ENCODE peak calls at places on chromosomes 4 and X, in five cellular contexts. One of them, this sample, is unnamed.
A peak's percentile ranks its signal among the peaks of the same experiment; 100 is the strongest.

GRCh38 chrX:123155327-123155726 is 28.8 kb upstream of the GRIA3 start:
- DNase-seq in CD8-positive, alpha-beta memory T cell: no peak
- DNase-seq in effector memory CD4-positive, alpha-beta T cell: no peak
- DNase-seq in upper lobe of left lung: no peak
- DNase-seq in neural progenitor cell: no peak
- DNase-seq in this sample: no peak

GRCh38 chr4:142351958-142352357 is 494.1 kb downstream of the INPP4B start:
- DNase-seq in CD8-positive, alpha-beta memory T cell: no peak
- DNase-seq in effector memory CD4-positive, alpha-beta T cell: no peak
- DNase-seq in upper lobe of left lung: no peak
- DNase-seq in neural progenitor cell: peak; percentile 71
- DNase-seq in this sample: no peak

GRCh38 chr4:110733901-110734300 is 111.0 kb upstream of the PITX2 start:
- DNase-seq in CD8-positive, alpha-beta memory T cell: no peak
- DNase-seq in effector memory CD4-positive, alpha-beta T cell: no peak
- DNase-seq in upper lobe of left lung: no peak
- DNase-seq in neural progenitor cell: no peak
- DNase-seq in this sample: no peak

GRCh38 chrX:2705036-2705435 is 13.9 kb downstream of the CD99 start:
- DNase-seq in CD8-positive, alpha-beta memory T cell: no peak
- DNase-seq in effector memory CD4-positive, alpha-beta T cell: no peak
- DNase-seq in upper lobe of left lung: no peak
- DNase-seq in neural progenitor cell: no peak
- DNase-seq in this sample: no peak

GRCh38 chr4:54231419-54232150 is 2.5 kb downstream of the PDGFRA start:
- DNase-seq in CD8-positive, alpha-beta memory T cell: no peak
- DNase-seq in effector memory CD4-positive, alpha-beta T cell: no peak
- DNase-seq in upper lobe of left lung: no peak
- DNase-seq in neural progenitor cell: peak; percentile 58
- DNase-seq in this sample: no peak

GRCh38 chr4:85919488-85919887 is 440.4 kb downstream of the MAPK10 start:
- DNase-seq in CD8-positive, alpha-beta memory T cell: no peak
- DNase-seq in effector memory CD4-positive, alpha-beta T cell: no peak
- DNase-seq in upper lobe of left lung: no peak
- DNase-seq in neural progenitor cell: no peak
- DNase-seq in this sample: no peak

GRCh38 chrX:22325091-22325490 is 52.4 kb downstream of the CBLL2 start:
- DNase-seq in CD8-positive, alpha-beta memory T cell: no peak
- DNase-seq in effector memory CD4-positive, alpha-beta T cell: no peak
- DNase-seq in upper lobe of left lung: no peak
- DNase-seq in neural progenitor cell: no peak
- DNase-seq in this sample: no peak

GRCh38 chrX:65690057-65690855 is 22.8 kb downstream of the MSN start:
- DNase-seq in CD8-positive, alpha-beta memory T cell: no peak
- DNase-seq in effector memory CD4-positive, alpha-beta T cell: no peak
- DNase-seq in upper lobe of left lung: no peak
- DNase-seq in neural progenitor cell: no peak
- DNase-seq in this sample: no peak

GRCh38 chrX:152136312-152136711 is 2.1 kb downstream of the MAGEA10 start:
- DNase-seq in CD8-positive, alpha-beta memory T cell: no peak
- DNase-seq in effector memory CD4-positive, alpha-beta T cell: no peak
- DNase-seq in upper lobe of left lung: no peak
- DNase-seq in neural progenitor cell: no peak
- DNase-seq in this sample: no peak

GRCh38 chr4:153110739-153111138 is 93.5 kb upstream of the TRIM2 start:
- DNase-seq in CD8-positive, alpha-beta memory T cell: no peak
- DNase-seq in effector memory CD4-positive, alpha-beta T cell: no peak
- DNase-seq in upper lobe of left lung: no peak
- DNase-seq in neural progenitor cell: no peak
- DNase-seq in this sample: no peak

DNA sequence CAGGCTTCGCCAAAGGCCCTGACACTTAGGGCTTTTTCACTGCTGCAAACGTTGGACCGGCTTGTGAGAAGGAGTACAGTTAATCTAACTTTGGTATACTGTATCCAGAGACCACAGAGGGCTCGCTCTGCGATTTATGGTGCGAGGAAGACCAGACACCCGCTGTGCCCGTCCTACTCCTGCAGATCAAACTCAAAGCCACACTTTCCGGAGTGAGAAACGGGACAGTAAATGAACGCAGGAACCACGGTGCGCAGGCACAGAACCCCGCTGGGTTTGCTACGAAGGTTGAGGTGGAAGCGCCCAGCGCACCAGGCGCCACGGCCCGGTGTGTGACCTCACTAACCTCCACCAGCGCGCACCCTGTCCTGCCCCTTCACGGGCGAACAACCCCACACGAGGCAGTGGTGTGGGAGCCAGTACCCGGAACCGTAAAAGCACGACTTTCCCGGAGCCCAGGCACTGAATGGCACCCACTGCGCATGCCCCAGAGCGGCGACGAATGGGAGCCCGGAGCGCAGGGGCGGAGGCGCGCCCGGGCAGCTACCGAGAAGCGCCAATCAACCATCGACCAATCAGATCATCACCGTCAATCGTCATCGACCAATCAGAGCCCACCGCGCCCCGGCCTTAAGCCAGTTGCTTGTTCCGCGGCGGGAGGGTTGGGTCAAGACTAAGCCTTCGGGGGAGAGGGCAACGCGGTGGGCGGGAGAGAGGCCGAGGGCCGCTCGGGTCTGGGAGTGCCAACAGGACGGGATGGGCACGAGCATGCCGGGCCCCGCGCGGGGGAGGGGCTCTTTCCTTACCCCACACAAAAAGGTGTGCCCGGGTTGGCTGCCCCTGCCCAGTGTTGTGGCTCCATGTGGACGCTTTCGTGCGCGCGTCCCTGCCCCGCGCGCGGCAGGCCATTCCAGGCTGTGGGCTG is 21.3 kb upstream of the WDR45 start:
- DNase-seq in CD8-positive, alpha-beta memory T cell: peak; percentile 81
- DNase-seq in effector memory CD4-positive, alpha-beta T cell: peak; percentile 85
- DNase-seq in upper lobe of left lung: peak; percentile 90
- DNase-seq in neural progenitor cell: peak; percentile 95
- DNase-seq in this sample: peak; percentile 43
- H3K4me3 ChIP-seq in CD8-positive, alpha-beta memory T cell: peak overlapping the region; percentile 78
- H3K4me3 ChIP-seq in effector memory CD4-positive, alpha-beta T cell: peak overlapping the region; percentile 59
- H3K4me3 ChIP-seq in upper lobe of left lung: peak overlapping the region; percentile 66
- H3K4me3 ChIP-seq in neural progenitor cell: peak overlapping the region; percentile 62
- H3K4me3 ChIP-seq in this sample: peak overlapping the region; percentile 45

GRCh38 chr4:118813561-118813960 is 22.4 kb downstream of the SEC24D start:
- DNase-seq in CD8-positive, alpha-beta memory T cell: no peak
- DNase-seq in effector memory CD4-positive, alpha-beta T cell: no peak
- DNase-seq in upper lobe of left lung: no peak
- DNase-seq in neural progenitor cell: no peak
- DNase-seq in this sample: no peak
- H3K36me3 ChIP-seq in CD8-positive, alpha-beta memory T cell: peaks cover 46% of the 10 kb centered on the region
- H3K36me3 ChIP-seq in effector memory CD4-positive, alpha-beta T cell: peaks cover 51% of the 10 kb centered on the region
- H3K36me3 ChIP-seq in upper lobe of left lung: peaks cover 79% of the 10 kb centered on the region
- H3K36me3 ChIP-seq in neural progenitor cell: no peaks in the 10 kb centered on the region
- H3K36me3 ChIP-seq in this sample: peaks cover 17% of the 10 kb centered on the region

GRCh38 chr4:112819729-112820128 is 182.8 kb downstream of the LARP7 start:
- DNase-seq in CD8-positive, alpha-beta memory T cell: no peak
- DNase-seq in effector memory CD4-positive, alpha-beta T cell: no peak
- DNase-seq in upper lobe of left lung: no peak
- DNase-seq in neural progenitor cell: no peak
- DNase-seq in this sample: no peak
- H3K27ac ChIP-seq in CD8-positive, alpha-beta memory T cell: no peak overlapping the region
- H3K27ac ChIP-seq in effector memory CD4-positive, alpha-beta T cell: no peak overlapping the region
- H3K27ac ChIP-seq in upper lobe of left lung: no peak overlapping the region
- H3K27ac ChIP-seq in neural progenitor cell: no peak overlapping the region
- H3K27ac ChIP-seq in this sample: no peak overlapping the region

GRCh38 chr4:87530868-87531267 is 1.7 kb upstream of the SPARCL1 start:
- DNase-seq in CD8-positive, alpha-beta memory T cell: no peak
- DNase-seq in effector memory CD4-positive, alpha-beta T cell: no peak
- DNase-seq in upper lobe of left lung: peak; percentile 34
- DNase-seq in neural progenitor cell: no peak
- DNase-seq in this sample: peak; percentile 15
- H3K4me3 ChIP-seq in CD8-positive, alpha-beta memory T cell: no peak overlapping the region
- H3K4me3 ChIP-seq in effector memory CD4-positive, alpha-beta T cell: no peak overlapping the region
- H3K4me3 ChIP-seq in upper lobe of left lung: peak overlapping the region; percentile 45
- H3K4me3 ChIP-seq in neural progenitor cell: no peak overlapping the region
- H3K4me3 ChIP-seq in this sample: no peak overlapping the region

DNA sequence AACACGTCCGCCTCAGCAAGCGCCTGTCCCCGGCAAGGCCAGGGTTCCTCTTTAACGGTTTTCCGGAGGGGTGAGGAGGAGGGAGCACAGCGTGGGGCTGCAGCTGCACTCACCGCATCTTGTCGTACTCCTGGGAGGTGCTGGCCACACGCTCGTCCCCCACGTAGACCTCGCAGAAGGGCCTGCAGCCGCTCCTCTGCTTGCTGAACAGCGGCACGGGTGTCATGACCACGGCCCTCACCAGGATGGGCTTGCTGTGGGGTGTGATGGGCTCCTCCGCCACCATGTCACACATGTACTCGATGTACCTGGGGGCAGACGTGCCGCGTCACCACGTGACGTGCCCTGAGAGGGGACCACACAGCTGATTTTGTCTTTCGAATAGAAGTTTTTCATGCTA is 51.6 kb upstream of the CPLX1 start:
- DNase-seq in CD8-positive, alpha-beta memory T cell: no peak
- DNase-seq in effector memory CD4-positive, alpha-beta T cell: no peak
- DNase-seq in upper lobe of left lung: no peak
- DNase-seq in neural progenitor cell: no peak
- DNase-seq in this sample: no peak
- H3K36me3 ChIP-seq in CD8-positive, alpha-beta memory T cell: peaks cover 23% of the 10 kb centered on the region
- H3K36me3 ChIP-seq in effector memory CD4-positive, alpha-beta T cell: peaks cover 19% of the 10 kb centered on the region
- H3K36me3 ChIP-seq in upper lobe of left lung: peaks cover 100% of the 10 kb centered on the region
- H3K36me3 ChIP-seq in neural progenitor cell: no peaks in the 10 kb centered on the region
- H3K36me3 ChIP-seq in this sample: peaks cover 100% of the 10 kb centered on the region

DNA sequence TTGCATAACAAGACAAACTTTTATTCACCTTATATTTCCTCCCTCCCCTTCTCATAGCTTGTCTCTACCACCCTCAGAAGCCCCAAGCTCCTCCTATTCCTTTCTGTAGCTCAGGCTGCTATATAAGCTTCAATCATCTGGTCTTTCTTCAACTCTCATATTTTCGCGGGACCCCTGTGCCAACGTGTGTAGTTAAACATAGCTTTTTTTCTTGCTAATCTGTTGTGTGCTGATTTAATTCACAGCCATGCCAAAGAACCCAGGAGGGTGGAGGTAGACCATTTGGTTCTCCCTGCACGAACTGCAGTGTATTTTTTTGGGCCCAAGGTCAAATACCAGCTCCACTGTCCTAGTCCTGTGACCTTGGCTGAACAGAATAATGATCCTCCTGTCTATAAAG is 21.0 kb upstream of the CD38 start:
- DNase-seq in CD8-positive, alpha-beta memory T cell: no peak
- DNase-seq in effector memory CD4-positive, alpha-beta T cell: no peak
- DNase-seq in upper lobe of left lung: no peak
- DNase-seq in neural progenitor cell: no peak
- DNase-seq in this sample: no peak
- H3K27ac ChIP-seq in CD8-positive, alpha-beta memory T cell: no peak overlapping the region
- H3K27ac ChIP-seq in effector memory CD4-positive, alpha-beta T cell: peak overlapping the region; percentile 37
- H3K27ac ChIP-seq in upper lobe of left lung: no peak overlapping the region
- H3K27ac ChIP-seq in neural progenitor cell: no peak overlapping the region
- H3K27ac ChIP-seq in this sample: no peak overlapping the region

DNA sequence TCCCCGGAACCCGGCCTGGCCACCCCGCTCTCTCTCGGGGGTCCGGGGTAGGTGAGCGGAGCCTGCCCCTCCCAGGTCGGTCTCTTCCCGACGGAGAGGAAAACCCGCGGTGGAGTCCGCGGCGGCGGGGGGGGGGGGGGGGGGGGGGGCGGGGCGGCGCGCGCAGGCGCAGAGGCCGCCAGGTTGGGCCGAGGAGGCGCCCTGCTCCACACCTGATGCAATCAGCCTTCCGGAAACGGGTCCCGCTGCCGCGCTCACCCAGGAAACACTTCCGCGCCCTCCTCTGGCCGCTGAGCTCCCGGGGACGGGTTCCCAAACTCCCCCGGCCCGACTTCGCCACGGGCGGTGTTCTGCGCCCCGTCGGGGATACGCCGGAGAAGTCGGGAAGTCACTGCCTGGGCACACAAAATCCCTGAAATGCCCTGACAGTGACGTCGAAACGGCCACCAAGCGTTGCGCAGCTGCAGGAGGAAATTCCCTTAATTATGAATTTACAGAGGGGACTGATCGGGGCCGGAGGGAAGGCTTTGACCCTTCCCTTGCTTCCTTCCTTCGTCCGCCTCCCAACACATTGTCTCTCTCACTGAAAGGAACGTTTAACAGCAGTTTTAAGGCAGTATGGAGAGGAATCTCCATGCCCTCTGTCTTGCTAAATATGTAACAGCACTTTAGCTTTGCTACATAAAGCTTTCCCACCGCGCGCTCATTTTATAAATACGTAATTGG is 2.1 kb upstream of the APBB2 start:
- DNase-seq in CD8-positive, alpha-beta memory T cell: no peak
- DNase-seq in effector memory CD4-positive, alpha-beta T cell: no peak
- DNase-seq in upper lobe of left lung: peak; percentile 80
- DNase-seq in neural progenitor cell: peak; percentile 78
- DNase-seq in this sample: no peak
- H3K4me3 ChIP-seq in CD8-positive, alpha-beta memory T cell: no peak overlapping the region
- H3K4me3 ChIP-seq in effector memory CD4-positive, alpha-beta T cell: peak overlapping the region; percentile 28
- H3K4me3 ChIP-seq in upper lobe of left lung: peak overlapping the region; percentile 58
- H3K4me3 ChIP-seq in neural progenitor cell: peak overlapping the region; percentile 64
- H3K4me3 ChIP-seq in this sample: peak overlapping the region; percentile 50

GRCh38 chr4:87120411-87121162 is 99.8 kb downstream of the KLHL8 start:
- DNase-seq in CD8-positive, alpha-beta memory T cell: no peak
- DNase-seq in effector memory CD4-positive, alpha-beta T cell: no peak
- DNase-seq in upper lobe of left lung: peak; percentile 79
- DNase-seq in neural progenitor cell: no peak
- DNase-seq in this sample: no peak
- H3K36me3 ChIP-seq in CD8-positive, alpha-beta memory T cell: peaks cover 20% of the 10 kb centered on the region
- H3K36me3 ChIP-seq in effector memory CD4-positive, alpha-beta T cell: peaks cover 34% of the 10 kb centered on the region
- H3K36me3 ChIP-seq in upper lobe of left lung: peaks cover 69% of the 10 kb centered on the region
- H3K36me3 ChIP-seq in neural progenitor cell: no peaks in the 10 kb centered on the region
- H3K36me3 ChIP-seq in this sample: peaks cover 4% of the 10 kb centered on the region

This sample was measured in esophagus squamous epithelium.